ENCODE peak calls at places on chromosomes 7 and 10, in four cellular contexts. Y is glutamatergic neuron, U is midbrain, N is naive B cell. Z is an unnamed sample.

GRCh38 chr10:58921366-58921947 is 255.0 kb upstream of the PHYHIPL start:
- DNase-seq in Y (no peak), U (peak), N (no peak), Z (no peak)

GRCh38 chr10:74249865-74250264 is 98.8 kb downstream of the ADK start:
- DNase-seq in N (no peak), U (no peak), Y (no peak), Z (no peak)

GRCh38 chr10:42755028-42755451 is 27.6 kb upstream of the BMS1 start:
- DNase-seq in U (no peak), N (no peak), Y (peak), Z (peak)

GRCh38 chr7:40221836-40222235 is 87.0 kb downstream of the SUGCT start:
- DNase-seq in N (no peak), U (no peak), Y (no peak), Z (no peak)

GRCh38 chr7:129514683-129515082 is 12.4 kb downstream of the SMKR1 start:
- DNase-seq in Y (no peak), N (no peak), U (no peak), Z (no peak)

GRCh38 chr7:153832160-153832559 is 220.0 kb upstream of the DPP6 start:
- DNase-seq in Y (no peak), U (no peak), N (no peak), Z (no peak)

GRCh38 chr10:133328358-133329343 is 8.0 kb downstream of the CALY start:
- DNase-seq in U (no peak), Y (no peak), N (no peak), Z (no peak)

GRCh38 chr10:116721991-116722392 is 20.4 kb downstream of the HSPA12A start:
- DNase-seq in N (no peak), U (no peak), Y (peak), Z (no peak)

GRCh38 chr10:49526624-49527023 is 12.3 kb downstream of the ERCC6 start:
- DNase-seq in Y (no peak), U (no peak), N (no peak), Z (no peak)

GRCh38 chr7:5452470-5452899 is 28.9 kb upstream of the TNRC18 start:
- DNase-seq in Y (no peak), U (no peak), N (no peak), Z (peak)

GRCh38 chr10:23581906-23582305 is 143.0 kb downstream of the OTUD1 start:
- DNase-seq in Y (no peak), U (no peak), N (no peak), Z (no peak)

GRCh38 chr7:114720725-114721124 is 201.2 kb upstream of the MDFIC start:
- DNase-seq in N (no peak), Y (no peak), U (no peak), Z (no peak)